ENCODE peak calls at places on chromosomes 4 and X, in ten cellular contexts. One of them, this sample, is unnamed.

GRCh38 chr4:47383829-47384427 is 79.6 kb downstream of the COMMD8 start:
- DNase-seq in pancreas: no peak
- DNase-seq in mesenchymal stem cell: peak; percentile 61
- DNase-seq in A673: peak; percentile 64
- DNase-seq in CD8-positive, alpha-beta memory T cell: no peak
- DNase-seq in AG10803: peak; percentile 37
- DNase-seq in tibial artery: no peak
- DNase-seq in sigmoid colon: no peak
- DNase-seq in colonic mucosa: no peak
- DNase-seq in A549: peak; percentile 1
- DNase-seq in this sample: peak; percentile 63

GRCh38 chrX:70481871-70482270 is 37.2 kb downstream of the DLG3 start:
- DNase-seq in A549: no peak
- DNase-seq in tibial artery: no peak
- DNase-seq in CD8-positive, alpha-beta memory T cell: no peak
- DNase-seq in colonic mucosa: no peak
- DNase-seq in AG10803: no peak
- DNase-seq in mesenchymal stem cell: peak; percentile 17
- DNase-seq in pancreas: no peak
- DNase-seq in sigmoid colon: no peak
- DNase-seq in A673: no peak
- DNase-seq in this sample: no peak

GRCh38 chrX:147077472-147077871 is 262.9 kb upstream of the CXorf51A start:
- DNase-seq in sigmoid colon: no peak
- DNase-seq in A673: no peak
- DNase-seq in colonic mucosa: no peak
- DNase-seq in AG10803: no peak
- DNase-seq in mesenchymal stem cell: no peak
- DNase-seq in A549: no peak
- DNase-seq in pancreas: no peak
- DNase-seq in tibial artery: no peak
- DNase-seq in CD8-positive, alpha-beta memory T cell: no peak
- DNase-seq in this sample: no peak

GRCh38 chr4:17168571-17168970 is 270.1 kb upstream of the LDB2 start:
- DNase-seq in colonic mucosa: no peak
- DNase-seq in pancreas: no peak
- DNase-seq in A673: peak; percentile 84
- DNase-seq in CD8-positive, alpha-beta memory T cell: no peak
- DNase-seq in AG10803: peak; percentile 62
- DNase-seq in A549: no peak
- DNase-seq in sigmoid colon: no peak
- DNase-seq in mesenchymal stem cell: peak; percentile 73
- DNase-seq in tibial artery: no peak
- DNase-seq in this sample: peak; percentile 95

GRCh38 chr4:73662709-73663546 is 42.7 kb upstream of the RASSF6 start:
- DNase-seq in AG10803: peak; percentile 74
- DNase-seq in tibial artery: no peak
- DNase-seq in sigmoid colon: no peak
- DNase-seq in pancreas: no peak
- DNase-seq in CD8-positive, alpha-beta memory T cell: no peak
- DNase-seq in colonic mucosa: no peak
- DNase-seq in A549: peak; percentile 19
- DNase-seq in A673: peak; percentile 72
- DNase-seq in mesenchymal stem cell: peak; percentile 73
- DNase-seq in this sample: peak; percentile 92

GRCh38 chr4:129113919-129114318 is 18.0 kb downstream of the C4orf33 start:
- DNase-seq in CD8-positive, alpha-beta memory T cell: no peak
- DNase-seq in tibial artery: no peak
- DNase-seq in A549: no peak
- DNase-seq in pancreas: no peak
- DNase-seq in colonic mucosa: no peak
- DNase-seq in mesenchymal stem cell: no peak
- DNase-seq in AG10803: no peak
- DNase-seq in sigmoid colon: no peak
- DNase-seq in A673: no peak
- DNase-seq in this sample: no peak

GRCh38 chr4:123168812-123169211 is 227.8 kb upstream of the SPRY1 start:
- DNase-seq in A549: no peak
- DNase-seq in AG10803: peak; percentile 23
- DNase-seq in pancreas: no peak
- DNase-seq in A673: no peak
- DNase-seq in colonic mucosa: no peak
- DNase-seq in sigmoid colon: no peak
- DNase-seq in mesenchymal stem cell: peak; percentile 17
- DNase-seq in tibial artery: no peak
- DNase-seq in CD8-positive, alpha-beta memory T cell: no peak
- DNase-seq in this sample: peak; percentile 12

GRCh38 chr4:176735300-176735699 is 57.4 kb downstream of the VEGFC start:
- DNase-seq in AG10803: peak; percentile 21
- DNase-seq in CD8-positive, alpha-beta memory T cell: no peak
- DNase-seq in sigmoid colon: no peak
- DNase-seq in mesenchymal stem cell: peak; percentile 38
- DNase-seq in A549: no peak
- DNase-seq in colonic mucosa: no peak
- DNase-seq in tibial artery: no peak
- DNase-seq in A673: no peak
- DNase-seq in pancreas: no peak
- DNase-seq in this sample: peak; percentile 51

GRCh38 chrX:51316271-51316670 is 16.4 kb upstream of the NUDT10 start:
- DNase-seq in pancreas: no peak
- DNase-seq in colonic mucosa: no peak
- DNase-seq in A673: no peak
- DNase-seq in tibial artery: no peak
- DNase-seq in A549: no peak
- DNase-seq in sigmoid colon: no peak
- DNase-seq in CD8-positive, alpha-beta memory T cell: no peak
- DNase-seq in mesenchymal stem cell: no peak
- DNase-seq in AG10803: no peak
- DNase-seq in this sample: no peak

GRCh38 chrX:42149281-42149680 is 225.9 kb upstream of the CASK start:
- DNase-seq in tibial artery: no peak
- DNase-seq in AG10803: no peak
- DNase-seq in pancreas: no peak
- DNase-seq in A549: no peak
- DNase-seq in colonic mucosa: no peak
- DNase-seq in mesenchymal stem cell: no peak
- DNase-seq in CD8-positive, alpha-beta memory T cell: no peak
- DNase-seq in A673: no peak
- DNase-seq in sigmoid colon: no peak
- DNase-seq in this sample: peak; percentile 4

GRCh38 chrX:132590350-132591026 is 101.7 kb upstream of the MBNL3 start:
- DNase-seq in CD8-positive, alpha-beta memory T cell: no peak
- DNase-seq in AG10803: no peak
- DNase-seq in pancreas: no peak
- DNase-seq in colonic mucosa: no peak
- DNase-seq in tibial artery: no peak
- DNase-seq in A673: no peak
- DNase-seq in mesenchymal stem cell: no peak
- DNase-seq in sigmoid colon: no peak
- DNase-seq in A549: no peak
- DNase-seq in this sample: no peak

GRCh38 chrX:15311119-15311518 is 4.3 kb downstream of the ASB11 start:
- DNase-seq in A549: no peak
- DNase-seq in mesenchymal stem cell: no peak
- DNase-seq in pancreas: no peak
- DNase-seq in tibial artery: no peak
- DNase-seq in colonic mucosa: no peak
- DNase-seq in AG10803: no peak
- DNase-seq in CD8-positive, alpha-beta memory T cell: no peak
- DNase-seq in sigmoid colon: no peak
- DNase-seq in A673: no peak
- DNase-seq in this sample: no peak

GRCh38 chrX:103678199-103678993 is 8.1 kb downstream of the MORF4L2 start:
- DNase-seq in mesenchymal stem cell: peak; percentile 53
- DNase-seq in AG10803: peak; percentile 75
- DNase-seq in A549: no peak
- DNase-seq in CD8-positive, alpha-beta memory T cell: no peak
- DNase-seq in sigmoid colon: no peak
- DNase-seq in tibial artery: no peak
- DNase-seq in colonic mucosa: no peak
- DNase-seq in pancreas: no peak
- DNase-seq in A673: no peak
- DNase-seq in this sample: no peak

GRCh38 chr4:21415728-21416127 is 532.8 kb downstream of the KCNIP4 start:
- DNase-seq in A673: no peak
- DNase-seq in CD8-positive, alpha-beta memory T cell: no peak
- DNase-seq in AG10803: no peak
- DNase-seq in mesenchymal stem cell: no peak
- DNase-seq in sigmoid colon: no peak
- DNase-seq in colonic mucosa: no peak
- DNase-seq in A549: no peak
- DNase-seq in tibial artery: no peak
- DNase-seq in pancreas: no peak
- DNase-seq in this sample: no peak

DNA sequence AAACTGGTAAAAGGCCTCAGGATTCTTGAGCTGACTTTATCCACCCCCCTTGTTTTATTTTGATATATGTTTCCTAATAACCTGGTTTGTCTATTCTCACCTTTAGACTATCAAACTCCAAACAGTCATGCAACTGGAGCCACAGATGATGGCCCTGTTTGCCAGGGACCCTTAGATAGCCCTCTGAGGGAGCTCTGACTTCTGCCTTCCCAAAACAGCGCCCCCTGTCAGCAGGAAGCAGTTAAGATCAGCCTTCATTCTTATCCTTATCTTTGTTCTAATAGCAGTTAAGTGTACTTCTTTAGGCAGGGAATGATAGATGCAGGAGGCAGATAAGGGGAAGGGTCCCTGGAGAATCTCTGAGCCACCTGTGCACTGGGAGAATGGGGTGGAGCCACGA is 27.5 kb upstream of the CXCL13 start:
- DNase-seq in AG10803: no peak
- DNase-seq in sigmoid colon: no peak
- DNase-seq in A673: no peak
- DNase-seq in colonic mucosa: no peak
- DNase-seq in CD8-positive, alpha-beta memory T cell: no peak
- DNase-seq in mesenchymal stem cell: no peak
- DNase-seq in pancreas: no peak
- DNase-seq in tibial artery: no peak
- DNase-seq in A549: no peak
- DNase-seq in this sample: no peak
- H3K4me3 ChIP-seq in AG10803: no peak overlapping the region
- H3K4me3 ChIP-seq in sigmoid colon: no peak overlapping the region
- H3K4me3 ChIP-seq in A673: no peak overlapping the region
- H3K4me3 ChIP-seq in colonic mucosa: no peak overlapping the region
- H3K4me3 ChIP-seq in CD8-positive, alpha-beta memory T cell: no peak overlapping the region
- H3K4me3 ChIP-seq in mesenchymal stem cell: no peak overlapping the region
- H3K4me3 ChIP-seq in pancreas: no peak overlapping the region
- H3K4me3 ChIP-seq in tibial artery: no peak overlapping the region
- H3K4me3 ChIP-seq in A549: no peak overlapping the region
- H3K4me3 ChIP-seq in this sample: no peak overlapping the region

GRCh38 chr4:94490437-94490836 is 38.7 kb downstream of the PDLIM5 start:
- DNase-seq in CD8-positive, alpha-beta memory T cell: no peak
- DNase-seq in A673: no peak
- DNase-seq in sigmoid colon: no peak
- DNase-seq in AG10803: no peak
- DNase-seq in pancreas: no peak
- DNase-seq in colonic mucosa: no peak
- DNase-seq in A549: no peak
- DNase-seq in mesenchymal stem cell: no peak
- DNase-seq in tibial artery: no peak
- DNase-seq in this sample: no peak

GRCh38 chr4:94488667-94489066 is 36.9 kb downstream of the PDLIM5 start:
- DNase-seq in sigmoid colon: no peak
- DNase-seq in tibial artery: no peak
- DNase-seq in pancreas: no peak
- DNase-seq in A673: no peak
- DNase-seq in CD8-positive, alpha-beta memory T cell: no peak
- DNase-seq in AG10803: peak; percentile 25
- DNase-seq in mesenchymal stem cell: peak; percentile 76
- DNase-seq in A549: peak; percentile 35
- DNase-seq in colonic mucosa: no peak
- DNase-seq in this sample: peak; percentile 48

GRCh38 chr4:94489075-94489474 is 37.3 kb downstream of the PDLIM5 start:
- DNase-seq in pancreas: no peak
- DNase-seq in A673: no peak
- DNase-seq in sigmoid colon: no peak
- DNase-seq in AG10803: no peak
- DNase-seq in colonic mucosa: no peak
- DNase-seq in tibial artery: no peak
- DNase-seq in A549: no peak
- DNase-seq in CD8-positive, alpha-beta memory T cell: no peak
- DNase-seq in mesenchymal stem cell: peak; percentile 34
- DNase-seq in this sample: no peak

GRCh38 chr4:94486372-94486801 is 34.6 kb downstream of the PDLIM5 start:
- DNase-seq in tibial artery: no peak
- DNase-seq in A673: peak; percentile 41
- DNase-seq in A549: no peak
- DNase-seq in CD8-positive, alpha-beta memory T cell: no peak
- DNase-seq in mesenchymal stem cell: peak; percentile 46
- DNase-seq in sigmoid colon: no peak
- DNase-seq in pancreas: no peak
- DNase-seq in AG10803: no peak
- DNase-seq in colonic mucosa: no peak
- DNase-seq in this sample: peak; percentile 50

GRCh38 chr4:94491322-94491721 is 39.6 kb downstream of the PDLIM5 start:
- DNase-seq in sigmoid colon: no peak
- DNase-seq in A673: no peak
- DNase-seq in AG10803: peak; percentile 55
- DNase-seq in pancreas: no peak
- DNase-seq in colonic mucosa: no peak
- DNase-seq in tibial artery: no peak
- DNase-seq in mesenchymal stem cell: no peak
- DNase-seq in CD8-positive, alpha-beta memory T cell: no peak
- DNase-seq in A549: no peak
- DNase-seq in this sample: peak; percentile 56
- H3K4me3 ChIP-seq in sigmoid colon: no peak overlapping the region
- H3K4me3 ChIP-seq in A673: no peak overlapping the region
- H3K4me3 ChIP-seq in AG10803: no peak overlapping the region
- H3K4me3 ChIP-seq in pancreas: no peak overlapping the region
- H3K4me3 ChIP-seq in colonic mucosa: no peak overlapping the region
- H3K4me3 ChIP-seq in tibial artery: no peak overlapping the region
- H3K4me3 ChIP-seq in mesenchymal stem cell: no peak overlapping the region
- H3K4me3 ChIP-seq in CD8-positive, alpha-beta memory T cell: no peak overlapping the region
- H3K4me3 ChIP-seq in A549: no peak overlapping the region
- H3K4me3 ChIP-seq in this sample: no peak overlapping the region

DNA sequence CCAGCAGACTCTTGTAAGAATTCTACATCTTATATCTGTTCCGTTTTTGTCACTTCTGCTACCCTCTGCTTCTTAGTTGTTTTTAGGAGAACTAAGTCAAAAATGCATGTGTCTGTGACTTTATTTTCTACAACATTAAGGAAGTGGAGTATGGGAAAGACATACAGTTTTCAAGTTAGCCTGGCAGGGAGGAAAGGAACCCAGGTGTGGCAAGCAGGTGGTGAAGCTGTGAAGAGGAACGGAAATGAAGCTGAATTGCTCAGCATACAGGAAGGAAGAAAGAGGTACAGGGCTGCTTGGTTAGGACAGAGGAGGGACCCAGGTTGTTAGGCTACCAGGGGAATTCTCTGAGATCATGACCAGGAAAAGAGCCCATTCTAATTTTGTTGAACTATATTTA is 9.4 kb downstream of the GPRIN3 start:
- DNase-seq in sigmoid colon: no peak
- DNase-seq in A549: no peak
- DNase-seq in pancreas: no peak
- DNase-seq in mesenchymal stem cell: no peak
- DNase-seq in colonic mucosa: peak; percentile 71
- DNase-seq in A673: no peak
- DNase-seq in CD8-positive, alpha-beta memory T cell: peak; percentile 31
- DNase-seq in AG10803: no peak
- DNase-seq in tibial artery: no peak
- DNase-seq in this sample: no peak
- H3K4me3 ChIP-seq in sigmoid colon: no peak overlapping the region
- H3K4me3 ChIP-seq in A549: peak overlapping the region; percentile 42
- H3K4me3 ChIP-seq in pancreas: no peak overlapping the region
- H3K4me3 ChIP-seq in mesenchymal stem cell: no peak overlapping the region
- H3K4me3 ChIP-seq in colonic mucosa: no peak overlapping the region
- H3K4me3 ChIP-seq in A673: no peak overlapping the region
- H3K4me3 ChIP-seq in CD8-positive, alpha-beta memory T cell: peak overlapping the region; percentile 41
- H3K4me3 ChIP-seq in AG10803: no peak overlapping the region
- H3K4me3 ChIP-seq in tibial artery: no peak overlapping the region
- H3K4me3 ChIP-seq in this sample: no peak overlapping the region

GRCh38 chr4:3469386-3470243 is 6.5 kb downstream of the DOK7 start:
- DNase-seq in pancreas: peak; percentile 81
- DNase-seq in A549: no peak
- DNase-seq in CD8-positive, alpha-beta memory T cell: no peak
- DNase-seq in mesenchymal stem cell: no peak
- DNase-seq in A673: no peak
- DNase-seq in tibial artery: no peak
- DNase-seq in sigmoid colon: no peak
- DNase-seq in colonic mucosa: no peak
- DNase-seq in AG10803: no peak
- DNase-seq in this sample: no peak
- H3K4me3 ChIP-seq in pancreas: no peak overlapping the region
- H3K4me3 ChIP-seq in A549: no peak overlapping the region
- H3K4me3 ChIP-seq in CD8-positive, alpha-beta memory T cell: no peak overlapping the region
- H3K4me3 ChIP-seq in mesenchymal stem cell: no peak overlapping the region
- H3K4me3 ChIP-seq in A673: no peak overlapping the region
- H3K4me3 ChIP-seq in tibial artery: no peak overlapping the region
- H3K4me3 ChIP-seq in sigmoid colon: no peak overlapping the region
- H3K4me3 ChIP-seq in colonic mucosa: no peak overlapping the region
- H3K4me3 ChIP-seq in AG10803: no peak overlapping the region
- H3K4me3 ChIP-seq in this sample: no peak overlapping the region